ENCODE peak calls at places on chromosomes 3 and 15, in nine cellular contexts. E, Z, S, A, C, H, T, I and M are unnamed samples.

GRCh38 chr3:18389108-18389733 is 35.9 kb downstream of the SATB1 start:
- DNase-seq in E (peak; percentile 9), Z (no peak), S (no peak), A (peak; percentile 45), C (peak; percentile 24), H (no peak), T (no peak), I (peak; percentile 67), M (peak; percentile 28)

GRCh38 chr3:194884649-194885315 is 199.1 kb downstream of the FAM43A start:
- DNase-seq in E (no peak), Z (no peak), S (no peak), A (no peak), C (peak; percentile 39), H (no peak), T (no peak), I (no peak), M (no peak)

GRCh38 chr15:52678036-52678467 is 1.1 kb downstream of the ATOSA start:
- DNase-seq in E (no peak), Z (peak; percentile 48), S (peak; percentile 82), A (peak; percentile 63), C (peak; percentile 58), H (no peak), T (no peak), I (peak; percentile 60), M (peak; percentile 65)

GRCh38 chr15:52340093-52340492 is 44.5 kb upstream of the MYO5C start:
- DNase-seq in E (no peak), Z (no peak), S (peak; percentile 59), A (no peak), C (no peak), H (no peak), T (no peak), I (peak; percentile 17), M (no peak)

GRCh38 chr3:120072867-120073525 is 21.3 kb downstream of the GSK3B start:
- DNase-seq in E (no peak), Z (no peak), S (no peak), A (no peak), C (no peak), H (no peak), T (no peak), I (peak; percentile 35), M (no peak)

GRCh38 chr3:160378331-160379109 is 20.5 kb downstream of the IFT80 start:
- DNase-seq in E (no peak), Z (no peak), S (no peak), A (no peak), C (no peak), H (no peak), T (no peak), I (no peak), M (no peak)

GRCh38 chr3:156539802-156540201 is 15.1 kb downstream of the SSR3 start:
- DNase-seq in E (no peak), Z (no peak), S (no peak), A (no peak), C (no peak), H (no peak), T (no peak), I (no peak), M (no peak)

GRCh38 chr3:118187221-118187620 is 847.4 kb downstream of the IGSF11 start:
- DNase-seq in E (no peak), Z (no peak), S (no peak), A (no peak), C (no peak), H (no peak), T (no peak), I (no peak), M (no peak)

GRCh38 chr3:169907944-169908343 is 3.4 kb upstream of the SAMD7 start:
- DNase-seq in E (no peak), Z (no peak), S (no peak), A (no peak), C (no peak), H (no peak), T (no peak), I (no peak), M (no peak)

GRCh38 chr3:31960793-31961431 is 20.1 kb downstream of the OSBPL10 start:
- DNase-seq in E (no peak), Z (no peak), S (no peak), A (no peak), C (no peak), H (peak; percentile 28), T (no peak), I (peak; percentile 65), M (no peak)

GRCh38 chr3:58009026-58009748 is 965 bp downstream of the FLNB start:
- DNase-seq in E (no peak), Z (peak; percentile 58), S (peak; percentile 69), A (no peak), C (no peak), H (no peak), T (no peak), I (peak; percentile 62), M (peak; percentile 51)

GRCh38 chr3:99902091-99902490 is 84.4 kb downstream of the CMSS1 start:
- DNase-seq in E (no peak), Z (no peak), S (no peak), A (no peak), C (no peak), H (no peak), T (no peak), I (no peak), M (no peak)

GRCh38 chr3:99191186-99191585 is 289.7 kb upstream of the DCBLD2 start:
- DNase-seq in E (no peak), Z (no peak), S (no peak), A (no peak), C (no peak), H (no peak), T (no peak), I (no peak), M (no peak)

GRCh38 chr3:109117939-109118338 is at the start of gene MORC1:
- DNase-seq in E (no peak), Z (no peak), S (no peak), A (no peak), C (no peak), H (no peak), T (no peak), I (no peak), M (no peak)

GRCh38 chr3:149199474-149199873 is 22.2 kb downstream of the CP start:
- DNase-seq in E (no peak), Z (no peak), S (no peak), A (no peak), C (peak; percentile 58), H (no peak), T (no peak), I (no peak), M (no peak)

GRCh38 chr3:127915115-127915936 is at the start of gene KBTBD12:
- DNase-seq in E (no peak), Z (no peak), S (peak; percentile 78), A (peak; percentile 43), C (no peak), H (no peak), T (no peak), I (peak; percentile 66), M (peak; percentile 55)

GRCh38 chr3:118806423-118806822 is 228.2 kb downstream of the IGSF11 start:
- DNase-seq in E (no peak), Z (no peak), S (no peak), A (no peak), C (no peak), H (no peak), T (no peak), I (no peak), M (no peak)

GRCh38 chr15:65337436-65338070 is 33.1 kb downstream of the RNU5B-1 start:
- DNase-seq in E (no peak), Z (no peak), S (no peak), A (no peak), C (peak; percentile 52), H (no peak), T (no peak), I (no peak), M (peak; percentile 88)

GRCh38 chr3:99714146-99714545 is 75.8 kb downstream of the COL8A1 start:
- DNase-seq in E (no peak), Z (no peak), S (no peak), A (no peak), C (no peak), H (no peak), T (no peak), I (no peak), M (no peak)

GRCh38 chr3:116863842-116864626 is 154.5 kb downstream of the TUSC7 start:
- DNase-seq in E (peak; percentile 45), Z (no peak), S (no peak), A (peak; percentile 49), C (peak; percentile 65), H (no peak), T (no peak), I (peak; percentile 75), M (peak; percentile 46)

GRCh38 chr3:171165986-171166385 is 139.5 kb upstream of the SLC2A2 start:
- DNase-seq in E (no peak), Z (no peak), S (no peak), A (no peak), C (no peak), H (no peak), T (no peak), I (no peak), M (no peak)